ENCODE peak calls at places on chromosomes 16 and 17, in ten cellular contexts. One of them, this sample, is unnamed.

GRCh38 chr16:58661199-58661830 is 23.3 kb downstream of the SLC38A7 start:
- DNase-seq in tibial nerve: no peak
- DNase-seq in RWPE1: peak; percentile 86
- DNase-seq in SK-N-SH: peak; percentile 78
- DNase-seq in pancreas: no peak
- DNase-seq in CD4-positive, alpha-beta memory T cell: no peak
- DNase-seq in AG04450: peak; percentile 66
- DNase-seq in heart right ventricle: no peak
- DNase-seq in cardiac muscle cell: peak; percentile 87
- DNase-seq in adrenal gland: peak; percentile 91
- DNase-seq in this sample: peak; percentile 48

GRCh38 chr16:2226245-2226793 is 2.9 kb downstream of the E4F1 start:
- DNase-seq in tibial nerve: no peak
- DNase-seq in RWPE1: no peak
- DNase-seq in SK-N-SH: no peak
- DNase-seq in pancreas: no peak
- DNase-seq in CD4-positive, alpha-beta memory T cell: no peak
- DNase-seq in AG04450: no peak
- DNase-seq in heart right ventricle: no peak
- DNase-seq in cardiac muscle cell: no peak
- DNase-seq in adrenal gland: peak; percentile 37
- DNase-seq in this sample: no peak

GRCh38 chr17:40139566-40140058 is 725 bp upstream of the CASC3 start:
- DNase-seq in tibial nerve: no peak
- DNase-seq in RWPE1: no peak
- DNase-seq in SK-N-SH: no peak
- DNase-seq in pancreas: no peak
- DNase-seq in CD4-positive, alpha-beta memory T cell: no peak
- DNase-seq in AG04450: no peak
- DNase-seq in heart right ventricle: no peak
- DNase-seq in cardiac muscle cell: no peak
- DNase-seq in adrenal gland: peak; percentile 35
- DNase-seq in this sample: no peak

GRCh38 chr17:57534863-57535651 is 210.0 kb downstream of the CCDC182 start:
- DNase-seq in tibial nerve: no peak
- DNase-seq in RWPE1: no peak
- DNase-seq in SK-N-SH: peak; percentile 71
- DNase-seq in pancreas: no peak
- DNase-seq in CD4-positive, alpha-beta memory T cell: no peak
- DNase-seq in AG04450: no peak
- DNase-seq in heart right ventricle: no peak
- DNase-seq in cardiac muscle cell: peak; percentile 35
- DNase-seq in adrenal gland: peak; percentile 93
- DNase-seq in this sample: no peak

GRCh38 chr17:65463242-65463641 is 98.2 kb downstream of the AXIN2 start:
- DNase-seq in tibial nerve: no peak
- DNase-seq in RWPE1: peak; percentile 29
- DNase-seq in SK-N-SH: no peak
- DNase-seq in pancreas: no peak
- DNase-seq in CD4-positive, alpha-beta memory T cell: no peak
- DNase-seq in AG04450: no peak
- DNase-seq in heart right ventricle: peak; percentile 66
- DNase-seq in cardiac muscle cell: peak; percentile 98
- DNase-seq in adrenal gland: peak; percentile 40
- DNase-seq in this sample: peak; percentile 12

GRCh38 chr16:29963021-29963743 is 1.3 kb downstream of the TMEM219 start:
- DNase-seq in tibial nerve: no peak
- DNase-seq in RWPE1: no peak
- DNase-seq in SK-N-SH: no peak
- DNase-seq in pancreas: peak; percentile 72
- DNase-seq in CD4-positive, alpha-beta memory T cell: no peak
- DNase-seq in AG04450: no peak
- DNase-seq in heart right ventricle: no peak
- DNase-seq in cardiac muscle cell: no peak
- DNase-seq in adrenal gland: no peak
- DNase-seq in this sample: no peak

GRCh38 chr16:9447699-9448098 is 356.3 kb downstream of the HAPSTR1 start:
- DNase-seq in tibial nerve: no peak
- DNase-seq in RWPE1: no peak
- DNase-seq in SK-N-SH: no peak
- DNase-seq in pancreas: no peak
- DNase-seq in CD4-positive, alpha-beta memory T cell: no peak
- DNase-seq in AG04450: no peak
- DNase-seq in heart right ventricle: no peak
- DNase-seq in cardiac muscle cell: no peak
- DNase-seq in adrenal gland: no peak
- DNase-seq in this sample: no peak

GRCh38 chr16:626787-627457 is 3.9 kb upstream of the WFIKKN1 start:
- DNase-seq in tibial nerve: no peak
- DNase-seq in RWPE1: peak; percentile 91
- DNase-seq in SK-N-SH: no peak
- DNase-seq in pancreas: no peak
- DNase-seq in CD4-positive, alpha-beta memory T cell: no peak
- DNase-seq in AG04450: peak; percentile 91
- DNase-seq in heart right ventricle: no peak
- DNase-seq in cardiac muscle cell: peak; percentile 96
- DNase-seq in adrenal gland: peak; percentile 96
- DNase-seq in this sample: peak; percentile 74

GRCh38 chr17:83064021-83064731 is 15.2 kb upstream of the METRNL start:
- DNase-seq in tibial nerve: peak; percentile 10
- DNase-seq in RWPE1: no peak
- DNase-seq in SK-N-SH: peak; percentile 21
- DNase-seq in pancreas: peak; percentile 67
- DNase-seq in CD4-positive, alpha-beta memory T cell: no peak
- DNase-seq in AG04450: no peak
- DNase-seq in heart right ventricle: no peak
- DNase-seq in cardiac muscle cell: no peak
- DNase-seq in adrenal gland: no peak
- DNase-seq in this sample: no peak

GRCh38 chr17:82674656-82675475 is 23.6 kb downstream of the RAB40B start:
- DNase-seq in tibial nerve: no peak
- DNase-seq in RWPE1: no peak
- DNase-seq in SK-N-SH: no peak
- DNase-seq in pancreas: peak; percentile 9
- DNase-seq in CD4-positive, alpha-beta memory T cell: no peak
- DNase-seq in AG04450: no peak
- DNase-seq in heart right ventricle: no peak
- DNase-seq in cardiac muscle cell: no peak
- DNase-seq in adrenal gland: no peak
- DNase-seq in this sample: no peak

GRCh38 chr16:28157768-28158535 is 53.8 kb downstream of the XPO6 start:
- DNase-seq in tibial nerve: no peak
- DNase-seq in RWPE1: no peak
- DNase-seq in SK-N-SH: no peak
- DNase-seq in pancreas: no peak
- DNase-seq in CD4-positive, alpha-beta memory T cell: no peak
- DNase-seq in AG04450: no peak
- DNase-seq in heart right ventricle: no peak
- DNase-seq in cardiac muscle cell: peak; percentile 83
- DNase-seq in adrenal gland: no peak
- DNase-seq in this sample: no peak

GRCh38 chr16:1770328-1771071 is 843 bp downstream of the NME3 start:
- DNase-seq in tibial nerve: peak; percentile 42
- DNase-seq in RWPE1: peak; percentile 67
- DNase-seq in SK-N-SH: peak; percentile 76
- DNase-seq in pancreas: peak; percentile 94
- DNase-seq in CD4-positive, alpha-beta memory T cell: peak; percentile 48
- DNase-seq in AG04450: no peak
- DNase-seq in heart right ventricle: peak; percentile 75
- DNase-seq in cardiac muscle cell: peak; percentile 62
- DNase-seq in adrenal gland: peak; percentile 90
- DNase-seq in this sample: no peak

GRCh38 chr17:77325826-77326581 is 185.2 kb downstream of the SEC14L1 start:
- DNase-seq in tibial nerve: peak; percentile 14
- DNase-seq in RWPE1: no peak
- DNase-seq in SK-N-SH: no peak
- DNase-seq in pancreas: no peak
- DNase-seq in CD4-positive, alpha-beta memory T cell: peak; percentile 11
- DNase-seq in AG04450: no peak
- DNase-seq in heart right ventricle: no peak
- DNase-seq in cardiac muscle cell: no peak
- DNase-seq in adrenal gland: no peak
- DNase-seq in this sample: no peak

GRCh38 chr17:7687908-7688807 is at the start of gene WRAP53:
- DNase-seq in tibial nerve: peak; percentile 96
- DNase-seq in RWPE1: peak; percentile 97
- DNase-seq in SK-N-SH: peak; percentile 90
- DNase-seq in pancreas: peak; percentile 97
- DNase-seq in CD4-positive, alpha-beta memory T cell: peak; percentile 97
- DNase-seq in AG04450: peak; percentile 98
- DNase-seq in heart right ventricle: peak; percentile 94
- DNase-seq in cardiac muscle cell: peak; percentile 100
- DNase-seq in adrenal gland: peak; percentile 99
- DNase-seq in this sample: peak; percentile 92

DNA sequence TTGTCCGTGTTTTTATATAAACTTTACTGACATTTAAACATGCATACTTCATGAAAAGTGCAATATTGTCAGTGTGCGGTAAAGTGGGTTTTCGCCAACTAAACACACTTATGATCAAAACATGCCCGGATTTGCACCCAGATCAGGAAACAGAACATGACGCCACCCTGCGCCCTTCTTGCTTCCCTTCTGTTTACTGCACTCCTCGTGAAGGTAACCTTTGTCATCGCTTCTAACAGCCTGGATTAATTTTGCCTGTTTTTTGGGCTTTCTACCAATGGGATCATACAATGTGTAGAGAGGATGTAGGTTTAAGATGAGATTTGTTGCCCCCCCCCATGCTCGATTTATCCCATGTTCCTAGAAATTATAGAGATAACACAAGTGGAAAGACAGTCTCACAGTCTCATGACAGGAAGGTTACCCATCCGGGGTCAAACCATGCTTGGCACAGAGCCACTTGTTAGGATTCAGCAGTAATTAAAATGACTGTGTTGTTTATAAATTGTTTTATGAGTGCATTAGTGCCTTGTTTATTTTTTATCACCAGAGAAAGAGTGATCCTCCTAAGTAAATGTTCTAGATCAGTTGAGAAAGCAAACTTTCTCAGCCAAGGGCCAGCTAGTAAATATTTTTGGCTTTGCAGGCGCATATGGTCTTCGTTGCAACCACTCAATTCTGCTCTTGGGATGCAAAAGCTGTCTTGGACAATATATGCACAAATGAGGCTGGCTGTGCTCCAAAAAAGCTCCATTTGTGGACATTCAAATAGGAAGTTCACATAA is 254.1 kb upstream of the CACNG5 start:
- DNase-seq in tibial nerve: no peak
- DNase-seq in RWPE1: no peak
- DNase-seq in SK-N-SH: peak; percentile 58
- DNase-seq in pancreas: no peak
- DNase-seq in CD4-positive, alpha-beta memory T cell: no peak
- DNase-seq in AG04450: no peak
- DNase-seq in heart right ventricle: peak; percentile 19
- DNase-seq in cardiac muscle cell: peak; percentile 42
- DNase-seq in adrenal gland: peak; percentile 66
- DNase-seq in this sample: no peak
- H3K27ac ChIP-seq in tibial nerve: peak overlapping the region; percentile 3
- H3K27ac ChIP-seq in RWPE1: no peak overlapping the region
- H3K27ac ChIP-seq in SK-N-SH: peak overlapping the region; percentile 77
- H3K27ac ChIP-seq in pancreas: no peak overlapping the region
- H3K27ac ChIP-seq in CD4-positive, alpha-beta memory T cell: no peak overlapping the region
- H3K27ac ChIP-seq in AG04450: peak overlapping the region; percentile 75
- H3K27ac ChIP-seq in heart right ventricle: peak overlapping the region; percentile 56
- H3K27ac ChIP-seq in cardiac muscle cell: peak overlapping the region; percentile 87
- H3K27ac ChIP-seq in adrenal gland: peak overlapping the region; percentile 83
- H3K27ac ChIP-seq in this sample: no peak overlapping the region

GRCh38 chr17:74234482-74234881 is 21.1 kb downstream of the TTYH2 start:
- DNase-seq in tibial nerve: no peak
- DNase-seq in RWPE1: no peak
- DNase-seq in SK-N-SH: no peak
- DNase-seq in pancreas: no peak
- DNase-seq in CD4-positive, alpha-beta memory T cell: no peak
- DNase-seq in AG04450: no peak
- DNase-seq in heart right ventricle: no peak
- DNase-seq in cardiac muscle cell: no peak
- DNase-seq in adrenal gland: no peak
- DNase-seq in this sample: no peak
- H3K27ac ChIP-seq in tibial nerve: peak overlapping the region; percentile 76
- H3K27ac ChIP-seq in RWPE1: no peak overlapping the region
- H3K27ac ChIP-seq in SK-N-SH: no peak overlapping the region
- H3K27ac ChIP-seq in pancreas: peak overlapping the region; percentile 39
- H3K27ac ChIP-seq in CD4-positive, alpha-beta memory T cell: no peak overlapping the region
- H3K27ac ChIP-seq in AG04450: no peak overlapping the region
- H3K27ac ChIP-seq in heart right ventricle: peak overlapping the region; percentile 72
- H3K27ac ChIP-seq in cardiac muscle cell: no peak overlapping the region
- H3K27ac ChIP-seq in adrenal gland: peak overlapping the region; percentile 66
- H3K27ac ChIP-seq in this sample: no peak overlapping the region

GRCh38 chr17:75680431-75680830 is 13.3 kb downstream of the SAP30BP start:
- DNase-seq in tibial nerve: no peak
- DNase-seq in RWPE1: no peak
- DNase-seq in SK-N-SH: no peak
- DNase-seq in pancreas: no peak
- DNase-seq in CD4-positive, alpha-beta memory T cell: no peak
- DNase-seq in AG04450: no peak
- DNase-seq in heart right ventricle: no peak
- DNase-seq in cardiac muscle cell: no peak
- DNase-seq in adrenal gland: no peak
- DNase-seq in this sample: no peak
- H3K27ac ChIP-seq in tibial nerve: peak overlapping the region; percentile 73
- H3K27ac ChIP-seq in RWPE1: peak overlapping the region; percentile 100
- H3K27ac ChIP-seq in SK-N-SH: no peak overlapping the region
- H3K27ac ChIP-seq in pancreas: no peak overlapping the region
- H3K27ac ChIP-seq in CD4-positive, alpha-beta memory T cell: no peak overlapping the region
- H3K27ac ChIP-seq in AG04450: peak overlapping the region; percentile 31
- H3K27ac ChIP-seq in heart right ventricle: peak overlapping the region; percentile 83
- H3K27ac ChIP-seq in cardiac muscle cell: no peak overlapping the region
- H3K27ac ChIP-seq in adrenal gland: peak overlapping the region; percentile 17
- H3K27ac ChIP-seq in this sample: peak overlapping the region; percentile 100

GRCh38 chr16:88743693-88744519 is 37.6 kb downstream of the CTU2 start:
- DNase-seq in tibial nerve: peak; percentile 62
- DNase-seq in RWPE1: peak; percentile 48
- DNase-seq in SK-N-SH: peak; percentile 95
- DNase-seq in pancreas: peak; percentile 92
- DNase-seq in CD4-positive, alpha-beta memory T cell: peak; percentile 73
- DNase-seq in AG04450: no peak
- DNase-seq in heart right ventricle: peak; percentile 87
- DNase-seq in cardiac muscle cell: peak; percentile 78
- DNase-seq in adrenal gland: peak; percentile 84
- DNase-seq in this sample: no peak
- H3K27ac ChIP-seq in tibial nerve: no peak overlapping the region
- H3K27ac ChIP-seq in RWPE1: peak overlapping the region; percentile 39
- H3K27ac ChIP-seq in SK-N-SH: no peak overlapping the region
- H3K27ac ChIP-seq in pancreas: no peak overlapping the region
- H3K27ac ChIP-seq in CD4-positive, alpha-beta memory T cell: no peak overlapping the region
- H3K27ac ChIP-seq in AG04450: no peak overlapping the region
- H3K27ac ChIP-seq in heart right ventricle: peak overlapping the region; percentile 65
- H3K27ac ChIP-seq in cardiac muscle cell: no peak overlapping the region
- H3K27ac ChIP-seq in adrenal gland: peak overlapping the region; percentile 43
- H3K27ac ChIP-seq in this sample: no peak overlapping the region